ENCODE peak calls at places on chromosomes 6 and 20, in eight cellular contexts. V is psoas muscle, L is HFFc6, O is neural progenitor cell, S is NCI-H345, J is uterus, Q is activated T-cell treated with anti-CD3 and anti-CD28 coated beads for 1 hour, Y is head of caudate nucleus. D is an unnamed sample.

GRCh38 chr20:62739067-62739466 is 30.4 kb downstream of the NTSR1 start:
- DNase-seq in O (no peak), L (no peak), Q (no peak), S (no peak), Y (no peak), J (no peak), V (peak; percentile 43), D (no peak)

GRCh38 chr6:104710543-104711335 is 149.0 kb downstream of the HACE1 start:
- DNase-seq in J (no peak), Q (no peak), Y (no peak), V (no peak), L (no peak), S (no peak), O (no peak), D (no peak)

GRCh38 chr20:60209048-60209447 is 250.8 kb downstream of the CDH26 start:
- DNase-seq in Y (no peak), L (no peak), S (no peak), J (no peak), Q (no peak), V (no peak), O (no peak), D (no peak)

GRCh38 chr6:166379800-166380199 is 2.9 kb downstream of the MPC1 start:
- DNase-seq in Q (no peak), S (no peak), L (no peak), J (no peak), O (no peak), Y (no peak), V (no peak), D (no peak)

GRCh38 chr6:166556871-166557322 is 29.6 kb downstream of the RAMACL start:
- DNase-seq in O (peak; percentile 33), Y (peak; percentile 92), L (peak; percentile 68), V (peak; percentile 96), S (no peak), J (peak; percentile 77), Q (no peak), D (no peak)

GRCh38 chr6:71238351-71238750 is 50.3 kb upstream of the OGFRL1 start:
- DNase-seq in L (peak; percentile 43), V (no peak), Y (no peak), O (no peak), Q (no peak), S (no peak), J (no peak), D (no peak)

GRCh38 chr20:4795394-4795793 is 73.7 kb downstream of the PRND start:
- DNase-seq in Q (no peak), L (peak; percentile 53), J (no peak), Y (no peak), S (no peak), V (no peak), O (no peak), D (no peak)

GRCh38 chr6:52410979-52411378 is 9.2 kb upstream of the EFHC1 start:
- DNase-seq in S (no peak), Q (no peak), J (no peak), Y (no peak), V (no peak), O (no peak), L (peak; percentile 32), D (no peak)

GRCh38 chr6:5781966-5782556 is 224.7 kb downstream of the NRN1 start:
- DNase-seq in Y (no peak), O (no peak), Q (no peak), L (no peak), V (no peak), J (no peak), S (no peak), D (no peak)

GRCh38 chr6:34926655-34927054 is 37.6 kb downstream of the ANKS1A start:
- DNase-seq in S (no peak), L (peak; percentile 65), Q (no peak), J (no peak), O (no peak), V (no peak), Y (no peak), D (no peak)

GRCh38 chr20:13883425-13883824 is 98.6 kb downstream of the NDUFAF5 start:
- DNase-seq in J (no peak), L (no peak), O (no peak), V (no peak), Q (no peak), S (peak; percentile 50), Y (no peak), D (no peak)

GRCh38 chr20:10673176-10673830 is 496 bp downstream of the JAG1 start:
- DNase-seq in V (peak; percentile 64), J (no peak), L (peak; percentile 17), S (peak; percentile 70), Q (no peak), O (peak; percentile 87), Y (no peak), D (peak; percentile 36)

GRCh38 chr6:151044465-151045441 is 179.3 kb downstream of the MTHFD1L start:
- DNase-seq in O (peak; percentile 52), Q (no peak), Y (no peak), V (peak; percentile 74), S (peak; percentile 91), J (peak; percentile 73), L (peak; percentile 53), D (no peak)

GRCh38 chr6:15073344-15073789 is 172.5 kb upstream of the JARID2 start:
- DNase-seq in L (no peak), O (no peak), S (no peak), Y (no peak), Q (no peak), J (no peak), V (no peak), D (no peak)

GRCh38 chr20:52595492-52595891 is 376.7 kb upstream of the TSHZ2 start:
- DNase-seq in J (no peak), S (no peak), O (no peak), V (no peak), L (no peak), Y (no peak), Q (no peak), D (no peak)

GRCh38 chr20:2283706-2284423 is 11.9 kb upstream of the TGM3 start:
- DNase-seq in L (peak; percentile 31), O (no peak), Y (no peak), J (no peak), Q (no peak), S (no peak), V (no peak), D (no peak)

GRCh38 chr6:14120556-14120955 is 3.0 kb downstream of the CD83 start:
- DNase-seq in Y (no peak), J (no peak), O (no peak), L (no peak), V (no peak), Q (no peak), S (no peak), D (no peak)

GRCh38 chr6:16982827-16983226 is 119.0 kb upstream of the STMND1 start:
- DNase-seq in L (peak; percentile 71), O (no peak), V (no peak), Q (no peak), J (no peak), S (no peak), Y (no peak), D (no peak)

GRCh38 chr6:151494235-151494950 is 576 bp downstream of the CCDC170 start:
- DNase-seq in Y (peak; percentile 64), J (peak; percentile 44), Q (no peak), O (peak; percentile 61), V (peak; percentile 65), L (peak; percentile 5), S (peak; percentile 24), D (peak; percentile 11)

GRCh38 chr20:7505152-7505834 is 435.0 kb downstream of the HAO1 start:
- DNase-seq in L (no peak), J (no peak), Y (no peak), O (peak; percentile 19), S (no peak), Q (no peak), V (no peak), D (peak; percentile 73)

GRCh38 chr6:96836579-96837137 is 619 bp downstream of the GPR63 start:
- DNase-seq in J (peak; percentile 14), O (peak; percentile 50), S (peak; percentile 44), V (no peak), Q (no peak), Y (no peak), L (no peak), D (peak; percentile 29)

GRCh38 chr20:824916-825315 is 8.6 kb upstream of the FAM110A start:
- DNase-seq in V (no peak), L (no peak), S (no peak), O (no peak), Q (no peak), Y (no peak), J (no peak), D (no peak)

GRCh38 chr6:83371428-83371827 is 59.4 kb downstream of the ME1 start:
- DNase-seq in Q (no peak), V (no peak), S (no peak), J (no peak), L (peak; percentile 55), O (no peak), Y (no peak), D (no peak)

GRCh38 chr6:108945686-108946158 is 97.5 kb downstream of the ARMC2 start:
- DNase-seq in L (peak; percentile 25), V (peak; percentile 88), Q (no peak), S (no peak), J (peak; percentile 83), Y (peak; percentile 74), O (no peak), D (no peak)

GRCh38 chr6:3579652-3580051 is 122.8 kb upstream of the SLC22A23 start:
- DNase-seq in J (no peak), S (no peak), V (no peak), O (peak; percentile 41), Y (no peak), Q (no peak), L (no peak), D (no peak)

GRCh38 chr20:58759947-58760346 is 67.3 kb downstream of the NPEPL1 start:
- DNase-seq in S (no peak), Q (no peak), J (no peak), O (no peak), V (no peak), L (no peak), Y (no peak), D (no peak)

GRCh38 chr6:158031445-158032353 is 50.0 kb downstream of the SYNJ2 start:
- DNase-seq in O (no peak), L (peak; percentile 83), S (no peak), Q (no peak), J (peak; percentile 55), Y (peak; percentile 35), V (peak; percentile 84), D (no peak)

GRCh38 chr6:46734867-46735719 is at the start of gene PLA2G7:
- DNase-seq in Q (no peak), V (peak; percentile 51), L (no peak), Y (peak; percentile 38), J (peak; percentile 17), S (peak; percentile 34), O (peak; percentile 74), D (no peak)

GRCh38 chr6:58198301-58198700 is 880.9 kb downstream of the PRIM2 start:
- DNase-seq in Y (no peak), V (no peak), L (peak; percentile 69), O (no peak), S (no peak), J (no peak), Q (no peak), D (no peak)

GRCh38 chr20:4369798-4370124 is 351.9 kb upstream of the PRND start:
- DNase-seq in Y (no peak), S (no peak), Q (no peak), O (no peak), V (no peak), L (no peak), J (no peak), D (no peak)

GRCh38 chr20:57157106-57157691 is 109.2 kb downstream of the BMP7 start:
- DNase-seq in V (no peak), Y (no peak), S (no peak), Q (no peak), O (no peak), L (no peak), J (no peak), D (peak; percentile 14)

GRCh38 chr6:9397981-9398559 is 962.7 kb upstream of the SLC35B3 start:
- DNase-seq in S (peak; percentile 72), Q (no peak), L (no peak), V (no peak), J (no peak), Y (no peak), O (no peak), D (no peak)

GRCh38 chr6:35173068-35174042 is 32.2 kb upstream of the TCP11 start:
- DNase-seq in S (no peak), J (no peak), L (peak; percentile 58), V (no peak), Q (no peak), O (no peak), Y (no peak), D (no peak)

GRCh38 chr6:151485616-151486015 is 8.2 kb upstream of the CCDC170 start:
- DNase-seq in S (no peak), J (no peak), Q (no peak), L (no peak), V (no peak), O (no peak), Y (no peak), D (no peak)